ENCODE peak calls at places on chromosomes 2 and 18, in eight cellular contexts. Z, H, E, K, O, W, L and Y are unnamed samples.

GRCh38 chr18:43935051-43935412 is 657.7 kb upstream of the SYT4 start:
- DNase-seq in Z (no peak), H (no peak), E (no peak), K (no peak), O (no peak), W (no peak), L (no peak), Y (no peak)

GRCh38 chr2:158381205-158381604 is 75.3 kb downstream of the CCDC148 start:
- DNase-seq in Z (no peak), H (no peak), E (no peak), K (no peak), O (no peak), W (no peak), L (no peak), Y (no peak)

GRCh38 chr2:223837290-223838061 is at the start of gene AP1S3:
- DNase-seq in Z (peak; percentile 79), H (peak; percentile 82), E (peak; percentile 95), K (peak; percentile 66), O (peak; percentile 62), W (no peak), L (peak; percentile 80), Y (no peak)

GRCh38 chr2:233049194-233049761 is 10.9 kb upstream of the INPP5D start:
- DNase-seq in Z (no peak), H (no peak), E (no peak), K (no peak), O (no peak), W (no peak), L (no peak), Y (no peak)

GRCh38 chr2:238158807-238159539 is at the start of gene ERFE:
- DNase-seq in Z (peak; percentile 69), H (peak; percentile 73), E (peak; percentile 91), K (peak; percentile 69), O (no peak), W (no peak), L (no peak), Y (no peak)

GRCh38 chr2:12168354-12169059 is 422.1 kb downstream of the LPIN1 start:
- DNase-seq in Z (no peak), H (no peak), E (no peak), K (no peak), O (no peak), W (no peak), L (no peak), Y (no peak)

GRCh38 chr18:43620936-43621335 is 343.6 kb upstream of the SYT4 start:
- DNase-seq in Z (no peak), H (no peak), E (peak; percentile 43), K (no peak), O (peak; percentile 18), W (no peak), L (no peak), Y (no peak)

GRCh38 chr2:138323382-138324067 is 178.0 kb upstream of the SPOPL start:
- DNase-seq in Z (no peak), H (no peak), E (no peak), K (no peak), O (no peak), W (no peak), L (no peak), Y (no peak)

GRCh38 chr2:116719841-116720240 is 1094.7 kb upstream of the DDX18 start:
- DNase-seq in Z (no peak), H (no peak), E (no peak), K (no peak), O (peak; percentile 12), W (no peak), L (no peak), Y (no peak)

GRCh38 chr2:127621981-127622431 is 23.9 kb upstream of the GPR17 start:
- DNase-seq in Z (no peak), H (no peak), E (no peak), K (no peak), O (no peak), W (no peak), L (no peak), Y (no peak)

GRCh38 chr18:76822510-76823165 is at the start of gene ZNF236:
- DNase-seq in Z (peak; percentile 35), H (peak; percentile 76), E (peak; percentile 94), K (peak; percentile 71), O (peak; percentile 48), W (no peak), L (peak; percentile 79), Y (peak; percentile 19)

GRCh38 chr2:240925191-240925575 is 19.0 kb downstream of the CROCC2 start:
- DNase-seq in Z (no peak), H (peak; percentile 46), E (peak; percentile 20), K (no peak), O (no peak), W (no peak), L (peak; percentile 69), Y (no peak)

GRCh38 chr18:8247700-8248099 is 361.5 kb upstream of the RAB12 start:
- DNase-seq in Z (no peak), H (no peak), E (peak; percentile 17), K (no peak), O (no peak), W (no peak), L (no peak), Y (no peak)

GRCh38 chr2:61443342-61444041 is 27.4 kb downstream of the USP34 start:
- DNase-seq in Z (no peak), H (no peak), E (no peak), K (no peak), O (peak; percentile 62), W (no peak), L (no peak), Y (no peak)